ENCODE peak calls at places on chromosome 13, in five cellular contexts. H is BJ, Y is suprapubic skin, X is fibroblast of pulmonary artery, D is lung microvascular endothelial cell. I is an unnamed sample.
A peak's percentile ranks its signal among the peaks of the same experiment; 100 is the strongest.

GRCh38 chr13:109465151-109465550 is 321.2 kb downstream of the IRS2 start:
- DNase-seq in H (peak; percentile 26), Y (no peak), X (no peak), D (no peak), I (no peak)

GRCh38 chr13:23378009-23378632 is 55.4 kb downstream of the SACS start:
- DNase-seq in H (peak; percentile 100), Y (no peak), X (peak; percentile 93), D (peak; percentile 91), I (peak; percentile 35)

GRCh38 chr13:109348514-109349340 is 437.7 kb downstream of the IRS2 start:
- DNase-seq in H (no peak), Y (no peak), X (peak; percentile 21), D (no peak), I (peak; percentile 24)

GRCh38 chr13:113544896-113545295 is 39.7 kb upstream of the TFDP1 start:
- DNase-seq in H (no peak), Y (peak; percentile 75), X (no peak), D (no peak), I (no peak)

GRCh38 chr13:94073006-94073744 is 406.3 kb downstream of the DCT start:
- DNase-seq in H (peak; percentile 57), Y (no peak), X (peak; percentile 72), D (no peak), I (peak; percentile 59)

GRCh38 chr13:30679483-30680330 is 55.6 kb upstream of the ALOX5AP start:
- DNase-seq in H (no peak), Y (no peak), X (peak; percentile 58), D (peak; percentile 64), I (no peak)

GRCh38 chr13:99382428-99383133 is 75.4 kb upstream of the GPR183 start:
- DNase-seq in H (no peak), Y (no peak), X (no peak), D (no peak), I (no peak)

GRCh38 chr13:23510544-23510916 is 59.7 kb upstream of the TNFRSF19 start:
- DNase-seq in H (peak; percentile 39), Y (no peak), X (peak; percentile 80), D (no peak), I (no peak)

GRCh38 chr13:97780486-97780885 is 173.0 kb upstream of the IPO5 start:
- DNase-seq in H (no peak), Y (no peak), X (no peak), D (no peak), I (peak; percentile 73)

GRCh38 chr13:52405767-52406494 is at the start of gene THSD1:
- DNase-seq in H (no peak), Y (peak; percentile 89), X (peak; percentile 44), D (peak; percentile 93), I (no peak)

I was measured in COLO829.